ENCODE peak calls at places on chromosomes 12 and 14, in nine cellular contexts. Z is naive thymus-derived CD4-positive, alpha-beta T cell; A is colonic mucosa; D is heart right ventricle; X is astrocyte; V is CD8-positive, alpha-beta T cell; H is adipocyte; W is kidney; K is heart left ventricle. G is an unnamed sample.

GRCh38 chr12:116559330-116560080 is at the start of gene MAP1LC3B2:
- DNase-seq in Z (peak; percentile 77), A (peak; percentile 95), D (peak; percentile 51), X (peak; percentile 73), V (peak; percentile 69), H (peak; percentile 54), W (peak; percentile 89), K (peak; percentile 54), G (peak; percentile 81)

GRCh38 chr12:51318846-51319570 is 5.0 kb downstream of the BIN2 start:
- DNase-seq in Z (no peak), A (peak; percentile 63), D (no peak), X (no peak), V (peak; percentile 56), H (peak; percentile 20), W (no peak), K (no peak), G (peak; percentile 16)

GRCh38 chr14:78153069-78153351 is 17.2 kb upstream of the NRXN3 start:
- DNase-seq in Z (no peak), A (no peak), D (no peak), X (peak; percentile 40), V (no peak), H (no peak), W (no peak), K (no peak), G (no peak)

GRCh38 chr14:56855891-56856461 is 45.7 kb upstream of the OTX2 start:
- DNase-seq in Z (no peak), A (peak; percentile 78), D (no peak), X (no peak), V (no peak), H (no peak), W (no peak), K (no peak), G (no peak)

GRCh38 chr12:77938301-77938700 is 107.6 kb downstream of the NAV3 start:
- DNase-seq in Z (no peak), A (no peak), D (no peak), X (no peak), V (no peak), H (peak; percentile 29), W (no peak), K (no peak), G (no peak)

GRCh38 chr12:85872497-85873091 is 1.5 kb upstream of the NTS start:
- DNase-seq in Z (no peak), A (no peak), D (no peak), X (peak; percentile 37), V (no peak), H (peak; percentile 90), W (no peak), K (no peak), G (no peak)

GRCh38 chr12:15882055-15882971 is at the start of gene STRAP:
- DNase-seq in Z (peak; percentile 94), A (peak; percentile 98), D (peak; percentile 96), X (peak; percentile 95), V (peak; percentile 96), H (peak; percentile 99), W (peak; percentile 98), K (peak; percentile 94), G (peak; percentile 96)

GRCh38 chr12:79409562-79409961 is 281.2 kb downstream of the PAWR start:
- DNase-seq in Z (no peak), A (no peak), D (no peak), X (peak; percentile 89), V (no peak), H (peak; percentile 84), W (no peak), K (no peak), G (no peak)

GRCh38 chr12:57744194-57744776 is 554 bp upstream of the TSPAN31 start:
- DNase-seq in Z (peak; percentile 71), A (peak; percentile 76), D (peak; percentile 76), X (no peak), V (peak; percentile 76), H (peak; percentile 93), W (no peak), K (peak; percentile 66), G (peak; percentile 51)

GRCh38 chr12:57452937-57453509 is 2.1 kb upstream of the INHBE start:
- DNase-seq in Z (peak; percentile 58), A (peak; percentile 79), D (peak; percentile 82), X (peak; percentile 47), V (peak; percentile 42), H (peak; percentile 92), W (peak; percentile 87), K (peak; percentile 85), G (no peak)

GRCh38 chr12:24719293-24719721 is 229.6 kb downstream of the BCAT1 start:
- DNase-seq in Z (peak; percentile 56), A (no peak), D (no peak), X (peak; percentile 75), V (no peak), H (no peak), W (no peak), K (no peak), G (no peak)

GRCh38 chr12:53052419-53053222 is 2.8 kb downstream of the TNS2 start:
- DNase-seq in Z (no peak), A (peak; percentile 96), D (peak; percentile 94), X (peak; percentile 63), V (no peak), H (peak; percentile 92), W (peak; percentile 97), K (peak; percentile 94), G (no peak)
- H3K4me1 ChIP-seq in Z (peaks cover 6% of the 10 kb centered on the region), A (peaks cover 38% of the 10 kb centered on the region), D (peaks cover 75% of the 10 kb centered on the region), X (peaks cover 65% of the 10 kb centered on the region), V (peaks cover 7% of the 10 kb centered on the region), H (peaks cover 67% of the 10 kb centered on the region), W (peaks cover 68% of the 10 kb centered on the region), K (peaks cover 87% of the 10 kb centered on the region), G (peaks cover 7% of the 10 kb centered on the region)

GRCh38 chr12:4044736-4045432 is 171.7 kb upstream of the PARP11 start:
- DNase-seq in Z (no peak), A (no peak), D (peak; percentile 24), X (no peak), V (no peak), H (no peak), W (no peak), K (no peak), G (no peak)

GRCh38 chr12:4049566-4050080 is 176.4 kb upstream of the PARP11 start:
- DNase-seq in Z (no peak), A (no peak), D (no peak), X (no peak), V (no peak), H (no peak), W (no peak), K (no peak), G (no peak)

GRCh38 chr12:4046150-4046845 is 173.1 kb upstream of the PARP11 start:
- DNase-seq in Z (no peak), A (peak; percentile 45), D (no peak), X (no peak), V (no peak), H (no peak), W (no peak), K (no peak), G (no peak)

GRCh38 chr12:4045433-4045760 is 172.2 kb upstream of the PARP11 start:
- DNase-seq in Z (no peak), A (no peak), D (no peak), X (no peak), V (no peak), H (no peak), W (no peak), K (no peak), G (no peak)

DNA sequence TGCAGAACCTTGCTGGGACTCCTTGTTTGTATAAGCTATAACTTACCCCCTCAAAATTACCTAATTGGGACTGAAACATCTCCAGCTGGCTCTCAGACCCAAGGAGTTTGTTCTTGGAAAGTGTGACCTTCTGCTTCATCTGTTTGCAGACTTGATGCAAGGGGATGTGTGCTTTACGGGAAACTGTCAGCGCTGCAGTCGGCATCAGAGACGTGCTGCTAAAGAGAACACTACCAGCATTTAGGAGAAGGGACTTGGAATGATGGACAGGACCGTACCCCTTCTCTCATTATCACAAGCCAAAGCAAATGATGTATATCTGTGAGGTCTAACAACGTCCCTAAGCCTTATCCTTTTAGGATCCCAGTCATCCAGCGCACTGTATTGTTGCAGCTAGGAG is 174.2 kb upstream of the PARP11 start:
- DNase-seq in Z (no peak), A (no peak), D (no peak), X (no peak), V (no peak), H (no peak), W (no peak), K (no peak), G (no peak)
- H3K36me3 ChIP-seq in Z (no peaks in the 10 kb centered on the region), A (no peaks in the 10 kb centered on the region), D (no peaks in the 10 kb centered on the region), X (no peaks in the 10 kb centered on the region), V (no peaks in the 10 kb centered on the region), H (no peaks in the 10 kb centered on the region), W (no peaks in the 10 kb centered on the region), K (no peaks in the 10 kb centered on the region), G (no peaks in the 10 kb centered on the region)

GRCh38 chr14:76151398-76152332 is at the start of gene GPATCH2L:
- DNase-seq in Z (peak; percentile 98), A (peak; percentile 97), D (peak; percentile 96), X (peak; percentile 69), V (peak; percentile 98), H (peak; percentile 98), W (peak; percentile 98), K (peak; percentile 96), G (peak; percentile 95)

GRCh38 chr14:76153919-76154318 is 2.2 kb downstream of the GPATCH2L start:
- DNase-seq in Z (no peak), A (no peak), D (no peak), X (no peak), V (no peak), H (no peak), W (no peak), K (no peak), G (no peak)

GRCh38 chr14:76152333-76152681 is 585 bp downstream of the GPATCH2L start:
- DNase-seq in Z (peak; percentile 77), A (peak; percentile 66), D (peak; percentile 66), X (peak; percentile 84), V (peak; percentile 77), H (peak; percentile 95), W (peak; percentile 82), K (peak; percentile 60), G (peak; percentile 68)

GRCh38 chr14:76149196-76149595 is 2.5 kb upstream of the GPATCH2L start:
- DNase-seq in Z (no peak), A (no peak), D (no peak), X (no peak), V (no peak), H (no peak), W (no peak), K (no peak), G (no peak)

DNA sequence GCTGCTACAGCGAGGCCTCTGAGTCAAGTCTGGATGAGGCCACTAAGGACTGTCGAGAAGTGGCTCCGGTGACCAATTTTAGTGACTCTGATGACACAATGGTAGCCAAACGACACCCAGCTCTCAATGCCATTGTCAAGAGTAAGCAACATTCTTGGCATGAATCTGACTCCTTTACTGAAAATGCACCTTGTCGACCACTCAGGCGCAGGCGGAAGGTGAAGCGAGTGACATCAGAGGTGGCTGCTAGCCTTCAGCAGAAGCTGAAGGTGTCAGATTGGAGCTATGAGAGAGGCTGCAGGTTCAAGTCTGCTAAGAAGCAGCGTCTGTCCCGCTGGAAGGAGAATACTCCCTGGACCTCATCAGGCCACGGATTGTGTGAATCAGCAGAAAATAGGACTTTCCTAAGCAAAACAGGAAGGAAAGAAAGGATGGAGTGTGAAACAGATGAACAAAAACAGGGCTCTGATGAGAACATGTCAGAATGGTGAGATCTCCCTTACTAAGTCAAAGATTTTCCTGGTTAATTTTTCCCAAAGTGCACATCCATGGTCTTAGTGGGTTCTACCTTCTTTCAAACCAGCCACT is 2.9 kb downstream of the GPATCH2L start:
- DNase-seq in Z (no peak), A (no peak), D (no peak), X (no peak), V (no peak), H (no peak), W (no peak), K (no peak), G (no peak)
- H3K4me1 ChIP-seq in Z (peaks cover 62% of the 10 kb centered on the region), A (peaks cover 7% of the 10 kb centered on the region), D (peaks cover 59% of the 10 kb centered on the region), X (peaks cover 5% of the 10 kb centered on the region), V (peaks cover 67% of the 10 kb centered on the region), H (peaks cover 49% of the 10 kb centered on the region), W (peaks cover 29% of the 10 kb centered on the region), K (peaks cover 64% of the 10 kb centered on the region), G (peaks cover 54% of the 10 kb centered on the region)

GRCh38 chr14:35221462-35221861 is 70.7 kb upstream of the PSMA6 start:
- DNase-seq in Z (no peak), A (no peak), D (no peak), X (no peak), V (no peak), H (no peak), W (no peak), K (no peak), G (no peak)
- H3K36me3 ChIP-seq in Z (no peaks in the 10 kb centered on the region), A (no peaks in the 10 kb centered on the region), D (no peaks in the 10 kb centered on the region), X (peaks cover 3% of the 10 kb centered on the region), V (no peaks in the 10 kb centered on the region), H (no peaks in the 10 kb centered on the region), W (no peaks in the 10 kb centered on the region), K (no peaks in the 10 kb centered on the region), G (no peaks in the 10 kb centered on the region)